ENCODE peak calls at places on chromosomes 16 and 17, in six cellular contexts. O is GM12878, H is HCT116, I is K562, C is SK-N-SH, R is HepG2. P is an unnamed sample.

GRCh38 chr17:35846055-35846809 is 22.5 kb downstream of the HEATR9 start:
- DNase-seq in H (no peak), O (no peak), C (no peak), R (no peak), I (no peak), P (no peak)

GRCh38 chr17:77905766-77906165 is 52.7 kb upstream of the TNRC6C start:
- DNase-seq in O (no peak), I (no peak), H (no peak), R (no peak), C (no peak), P (no peak)

GRCh38 chr17:1399366-1399678 is 700 bp downstream of the YWHAE start:
- DNase-seq in R (no peak), O (no peak), C (no peak), H (no peak), I (no peak), P (no peak)

GRCh38 chr17:68343976-68344375 is 52.7 kb downstream of the ARSG start:
- DNase-seq in O (no peak), H (no peak), I (no peak), C (no peak), R (no peak), P (no peak)

GRCh38 chr16:87363771-87364476 is 19.7 kb downstream of the FBXO31 start:
- DNase-seq in O (no peak), C (peak; percentile 83), H (no peak), R (no peak), I (no peak), P (no peak)

GRCh38 chr17:78802008-78802407 is 19.9 kb upstream of the CYTH1 start:
- DNase-seq in C (no peak), R (no peak), I (no peak), O (no peak), H (no peak), P (no peak)

GRCh38 chr17:47935961-47936360 is 5.4 kb upstream of the PNPO start:
- DNase-seq in I (peak; percentile 76), H (peak; percentile 92), O (no peak), C (no peak), R (no peak), P (no peak)

GRCh38 chr16:71214771-71215381 is 15.6 kb downstream of the HYDIN start:
- DNase-seq in O (no peak), H (peak; percentile 4), C (no peak), R (peak; percentile 17), I (no peak), P (no peak)

GRCh38 chr16:76816475-76816874 is 374.5 kb upstream of the MON1B start:
- DNase-seq in H (no peak), R (no peak), O (no peak), C (no peak), I (no peak), P (no peak)

GRCh38 chr16:88743693-88744519 is 37.6 kb downstream of the CTU2 start:
- DNase-seq in C (peak; percentile 95), H (peak; percentile 56), O (no peak), R (peak; percentile 60), I (peak; percentile 93), P (no peak)

GRCh38 chr17:71234349-71234748 is 886.5 kb upstream of the SOX9 start:
- DNase-seq in I (no peak), H (no peak), C (no peak), R (no peak), O (no peak), P (no peak)

GRCh38 chr17:81566461-81567126 is 14.4 kb upstream of the FAAP100 start:
- DNase-seq in C (peak; percentile 70), R (no peak), O (no peak), H (peak; percentile 41), I (no peak), P (no peak)

GRCh38 chr17:41521574-41522261 is 3.0 kb upstream of the KRT15 start:
- DNase-seq in I (peak; percentile 33), R (peak; percentile 81), O (no peak), H (peak; percentile 97), C (no peak), P (peak; percentile 74)

GRCh38 chr16:3129137-3130131 is 5.4 kb upstream of the ZNF213 start:
- DNase-seq in O (no peak), I (no peak), R (peak; percentile 82), H (no peak), C (peak; percentile 65), P (no peak)

GRCh38 chr17:83082899-83083367 is 3.5 kb downstream of the METRNL start:
- DNase-seq in C (no peak), I (no peak), O (no peak), H (no peak), R (no peak), P (no peak)

DNA sequence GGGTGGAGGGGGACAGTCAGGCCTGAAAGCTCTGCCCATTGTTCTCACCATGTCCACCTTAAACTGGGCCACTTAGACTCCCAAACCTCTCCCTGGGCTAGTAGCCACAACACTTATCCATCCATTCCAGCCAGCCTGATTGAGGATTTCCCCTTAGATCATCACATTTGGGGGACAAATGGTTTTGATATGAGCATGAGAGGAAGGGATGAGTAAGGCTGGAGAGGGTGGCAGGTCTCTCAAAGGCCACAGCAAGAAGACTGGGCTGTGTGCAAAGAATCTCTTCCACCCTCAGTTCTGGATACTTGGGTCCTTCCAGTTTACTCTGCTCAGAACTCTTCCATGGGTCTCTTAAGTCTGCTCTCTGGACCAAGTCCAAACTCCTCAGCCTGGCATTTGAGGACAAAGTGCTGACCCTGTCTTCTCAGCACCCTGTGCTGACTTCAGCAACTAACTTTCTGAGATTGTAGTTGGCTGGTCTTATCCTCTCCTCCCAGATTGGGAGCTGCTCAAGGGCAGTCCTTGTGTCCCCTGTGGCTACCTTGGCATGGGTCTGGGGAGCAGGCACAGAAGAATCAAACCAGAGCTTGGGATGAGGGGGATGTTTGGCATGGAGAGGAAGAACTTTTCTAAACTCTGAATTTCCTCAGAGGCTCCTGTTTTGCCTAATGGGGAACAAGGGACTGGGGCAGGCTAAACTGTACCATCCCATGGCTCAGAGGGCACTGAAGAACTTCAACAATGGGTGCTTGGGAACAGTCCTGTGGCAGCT is 3.2 kb upstream of the NFATC3 start:
- DNase-seq in R (no peak), C (no peak), O (no peak), H (no peak), I (no peak), P (no peak)
- TF ChIP-seq REST in R (no peak), C (no peak), O (no peak), H (no peak), I (no peak), P (no peak)

GRCh38 chr16:11535494-11535893 is 51.2 kb downstream of the LITAF start:
- DNase-seq in O (no peak), I (no peak), H (no peak), C (no peak), R (peak; percentile 39), P (no peak)
- TF ChIP-seq POLR2AphosphoS5 in O (no peak), I (no peak), H (no peak), C (no peak), R (no peak), P (no peak)

DNA sequence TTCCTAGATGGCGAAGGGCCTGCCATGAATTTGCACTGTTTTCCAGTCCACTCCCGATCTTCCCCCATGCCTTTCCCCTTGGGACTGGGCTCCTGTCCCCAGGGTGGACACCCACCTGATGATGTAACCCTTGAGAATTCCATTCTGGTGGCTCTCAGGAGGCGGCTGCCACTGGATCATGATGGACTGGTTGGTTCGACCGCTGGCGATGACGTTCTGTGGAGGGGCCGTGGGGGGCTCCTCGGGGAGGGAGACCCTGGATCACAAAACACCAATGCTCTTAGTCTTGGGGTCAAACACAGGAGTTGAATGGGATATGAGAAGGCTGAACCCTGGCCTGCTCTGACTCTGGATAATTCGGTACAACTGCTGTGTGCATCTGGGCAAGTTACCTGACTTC is 107.2 kb upstream of the CDC42EP4 start:
- DNase-seq in O (no peak), H (no peak), I (no peak), R (no peak), C (no peak), P (no peak)
- TF ChIP-seq SIN3A in O (no peak), H (no peak), I (no peak), R (no peak), C (no peak), P (no peak)

DNA sequence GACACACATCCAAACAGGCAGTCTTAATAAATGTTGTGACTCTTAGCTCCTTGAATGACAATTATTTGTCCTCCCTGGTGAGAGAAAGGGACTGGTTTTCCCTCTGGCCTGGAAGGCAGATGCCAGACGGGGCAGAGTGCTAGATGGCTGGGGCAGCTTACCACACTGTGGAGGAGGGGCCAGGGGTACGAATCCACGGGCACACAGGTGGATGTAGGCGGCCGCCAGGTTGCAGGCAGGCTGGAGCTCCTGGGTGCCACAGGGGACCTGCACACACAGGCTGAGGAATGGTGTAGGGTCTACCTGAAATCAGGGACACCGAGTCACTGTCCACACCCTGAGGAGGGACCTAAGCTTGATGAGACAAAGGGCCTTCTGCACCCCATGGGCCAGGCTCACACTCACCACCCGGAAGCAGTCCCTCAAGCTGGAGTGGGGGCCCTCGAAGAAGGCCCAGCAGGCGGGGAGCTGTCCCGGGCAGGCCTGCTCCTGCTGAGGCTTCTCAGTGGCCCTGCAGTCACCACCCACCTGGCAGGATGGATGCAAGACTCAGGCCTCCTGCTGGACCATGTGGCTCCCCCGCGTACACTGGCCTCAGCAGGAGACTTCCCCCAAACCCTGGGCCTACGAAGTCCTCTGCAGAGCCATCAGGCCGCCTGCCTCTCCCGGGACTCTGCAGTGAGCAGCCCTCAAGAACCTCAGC is 38.4 kb downstream of the RMI2 start:
- DNase-seq in H (no peak), O (no peak), I (no peak), C (no peak), R (no peak), P (no peak)
- TF ChIP-seq REST in H (no peak), O (no peak), I (no peak), C (no peak), R (no peak), P (no peak)